ENCODE peak calls at places on chromosomes 16 and 17, in seven cellular contexts. A, O, I, G, D, E and B are unnamed samples.

GRCh38 chr16:7509919-7510705 is 177.5 kb downstream of the RBFOX1 start:
- DNase-seq in D (no peak), G (no peak), O (no peak), I (no peak), E (no peak), A (no peak), B (no peak)

GRCh38 chr17:80126449-80126715 is 20.5 kb downstream of the EIF4A3 start:
- DNase-seq in G (no peak), O (no peak), D (no peak), E (no peak), A (no peak), I (no peak), B (no peak)

GRCh38 chr17:79778504-79779087 is 648 bp downstream of the CBX2 start:
- DNase-seq in D (no peak), G (no peak), O (no peak), E (no peak), A (no peak), I (peak; percentile 64), B (no peak)

GRCh38 chr16:61713787-61714186 is 322.5 kb downstream of the CDH8 start:
- DNase-seq in O (no peak), I (no peak), E (no peak), D (no peak), G (no peak), A (no peak), B (no peak)

GRCh38 chr16:78275420-78275819 is 176.0 kb downstream of the WWOX start:
- DNase-seq in I (no peak), G (no peak), A (no peak), E (no peak), D (no peak), O (no peak), B (no peak)

GRCh38 chr16:67013823-67014640 is 14.9 kb upstream of the CBFB start:
- DNase-seq in E (peak; percentile 73), G (peak; percentile 64), A (no peak), I (peak; percentile 67), D (no peak), O (no peak), B (peak; percentile 40)

GRCh38 chr17:55294042-55294751 is 29.4 kb downstream of the HLF start:
- DNase-seq in G (no peak), D (no peak), O (no peak), A (peak; percentile 66), I (no peak), E (no peak), B (no peak)

GRCh38 chr16:85946680-85947510 is 47.9 kb downstream of the IRF8 start:
- DNase-seq in O (no peak), E (no peak), A (no peak), G (no peak), I (no peak), D (no peak), B (no peak)

GRCh38 chr17:16461606-16461866 is 30.5 kb downstream of the LRRC75A start:
- DNase-seq in A (no peak), O (no peak), D (no peak), I (no peak), E (no peak), G (no peak), B (no peak)

GRCh38 chr17:1060991-1061390 is 64.1 kb downstream of the TIMM22 start:
- DNase-seq in G (peak; percentile 16), E (peak; percentile 79), D (peak; percentile 53), O (peak; percentile 93), I (no peak), A (peak; percentile 96), B (peak; percentile 58)

GRCh38 chr17:1485311-1485747 is 7.2 kb downstream of the MYO1C start:
- DNase-seq in I (peak; percentile 73), D (no peak), O (no peak), G (no peak), E (no peak), A (no peak), B (no peak)

GRCh38 chr16:930076-930475 is 40.7 kb downstream of the LMF1 start:
- DNase-seq in D (no peak), A (no peak), G (no peak), E (no peak), O (no peak), I (no peak), B (no peak)

GRCh38 chr17:66684256-66684655 is 150.7 kb upstream of the CACNG5 start:
- DNase-seq in O (no peak), G (no peak), E (no peak), A (no peak), I (no peak), D (no peak), B (no peak)

GRCh38 chr17:81412490-81413093 is 17.3 kb downstream of the BAHCC1 start:
- DNase-seq in O (no peak), E (no peak), G (peak; percentile 69), I (no peak), A (no peak), D (no peak), B (no peak)

GRCh38 chr16:29825145-29826044 is 5.1 kb downstream of the MVP start:
- DNase-seq in D (no peak), O (peak; percentile 80), I (no peak), G (no peak), E (no peak), A (peak; percentile 70), B (no peak)

GRCh38 chr16:86016201-86016965 is 117.4 kb downstream of the IRF8 start:
- DNase-seq in E (no peak), O (no peak), A (no peak), I (peak; percentile 52), D (no peak), G (peak; percentile 22), B (no peak)

GRCh38 chr17:42845556-42845917 is 1.2 kb downstream of the AOC2 start:
- DNase-seq in D (no peak), O (no peak), I (no peak), A (no peak), G (no peak), E (no peak), B (no peak)

GRCh38 chr17:42844271-42844670 is at the start of gene AOC2:
- DNase-seq in I (no peak), O (no peak), E (no peak), A (no peak), D (no peak), G (no peak), B (no peak)

GRCh38 chr17:42844761-42845555 is 578 bp downstream of the AOC2 start:
- DNase-seq in G (no peak), D (no peak), O (no peak), A (no peak), E (no peak), I (no peak), B (no peak)

GRCh38 chr17:42842286-42842685 is 2.1 kb upstream of the AOC2 start:
- DNase-seq in D (no peak), A (no peak), O (no peak), G (no peak), I (no peak), E (no peak), B (no peak)

GRCh38 chr17:42843358-42843934 is 934 bp upstream of the AOC2 start:
- DNase-seq in A (no peak), O (peak; percentile 48), I (peak; percentile 46), D (no peak), E (peak; percentile 47), G (no peak), B (no peak)
- TF ChIP-seq CTCF in A (peak; percentile 94), O (peak; percentile 100), I (peak; percentile 67), D (peak; percentile 91), E (peak; percentile 97), G (peak; percentile 35), B (peak; percentile 62)

GRCh38 chr16:56332464-56333079 is 92.8 kb downstream of the AMFR start:
- DNase-seq in O (no peak), I (peak; percentile 71), A (peak; percentile 22), D (no peak), E (peak; percentile 45), G (no peak), B (no peak)
- TF ChIP-seq CTCF in O (peak; percentile 34), I (no peak), A (peak; percentile 32), D (no peak), E (no peak), G (no peak), B (no peak)

DNA sequence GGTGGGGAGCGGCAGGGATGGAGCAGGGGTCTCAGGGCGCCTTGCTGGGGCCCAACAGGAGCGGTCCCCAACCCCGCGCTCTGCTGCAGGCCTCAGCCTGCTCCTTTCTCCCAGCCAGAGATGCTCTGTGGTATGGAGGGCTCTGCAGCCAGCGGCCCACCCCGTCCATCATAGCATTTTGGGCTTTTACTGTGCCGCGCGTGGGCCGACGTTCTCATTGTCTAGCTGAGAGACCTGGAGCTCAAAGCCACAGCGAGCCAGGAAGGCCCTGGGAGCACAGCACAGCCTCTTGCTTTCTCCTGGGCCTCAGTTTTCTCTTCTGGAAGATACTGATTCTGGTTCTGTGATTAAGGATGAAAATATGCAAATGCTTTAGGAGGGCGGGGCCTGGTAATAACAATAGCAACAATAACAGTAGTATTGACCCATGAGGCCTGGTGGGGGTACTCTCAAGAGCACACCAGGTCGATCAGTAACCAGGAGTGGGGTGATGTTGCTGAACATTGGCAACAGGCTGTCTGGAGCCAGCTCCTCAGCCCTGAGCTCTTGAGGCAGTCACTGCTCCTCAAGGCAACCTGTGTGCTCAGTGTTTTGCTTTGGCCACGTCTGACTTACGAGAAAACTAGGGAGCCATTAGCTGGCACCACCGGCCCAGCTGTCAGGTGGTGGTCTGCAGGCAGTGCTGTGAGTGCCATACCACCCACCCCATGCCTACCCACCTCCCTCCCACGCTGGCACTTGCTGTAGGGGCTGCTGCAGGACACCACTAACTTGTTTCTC is 1.1 kb upstream of the RASD1 start:
- DNase-seq in D (no peak), O (no peak), E (no peak), A (no peak), G (no peak), I (peak; percentile 7), B (no peak)
- TF ChIP-seq CTCF in D (no peak), O (no peak), E (no peak), A (no peak), G (peak; percentile 43), I (no peak), B (no peak)

GRCh38 chr17:35988164-35988563 is 1.6 kb upstream of the CCL14 start:
- DNase-seq in I (no peak), E (no peak), G (no peak), O (no peak), A (no peak), D (no peak), B (no peak)
- TF ChIP-seq CTCF in I (no peak), E (no peak), G (no peak), O (no peak), A (no peak), D (no peak), B (no peak)

GRCh38 chr17:29293890-29294579 is at the start of gene NUFIP2:
- DNase-seq in O (peak; percentile 97), D (peak; percentile 95), A (peak; percentile 93), E (peak; percentile 99), I (peak; percentile 99), G (peak; percentile 99), B (peak; percentile 92)
- TF ChIP-seq CTCF in O (peak; percentile 4), D (no peak), A (no peak), E (peak; percentile 11), I (no peak), G (no peak), B (no peak)